ENCODE peak calls at places on chromosomes 5 and 9, in nine cellular contexts. G is adrenal gland, C is GM12892, X is body of pancreas, Y is heart left ventricle, Q is GM12891, K is uterus, S is transverse colon, R is A549. P is an unnamed sample.

GRCh38 chr5:25540628-25541027 is 895.9 kb upstream of the CDH10 start:
- DNase-seq in Q (no peak), Y (no peak), C (no peak), R (no peak), G (no peak), S (no peak), K (no peak), X (no peak), P (no peak)

GRCh38 chr9:124197177-124198095 is 60.3 kb upstream of the NEK6 start:
- DNase-seq in Y (peak), X (no peak), K (no peak), R (no peak), G (no peak), C (peak), S (peak), Q (no peak), P (peak)

GRCh38 chr9:117374076-117374740 is 40.6 kb downstream of the ASTN2 start:
- DNase-seq in Q (no peak), Y (no peak), X (no peak), G (no peak), C (no peak), K (no peak), S (no peak), R (no peak), P (no peak)

GRCh38 chr5:668299-668995 is 24.7 kb downstream of the TPPP start:
- DNase-seq in Y (peak), Q (no peak), K (no peak), C (no peak), G (no peak), R (no peak), S (no peak), X (no peak), P (no peak)

GRCh38 chr9:36148652-36149051 is 12.1 kb downstream of the GLIPR2 start:
- DNase-seq in C (peak), Y (peak), K (peak), R (peak), S (peak), G (peak), Q (no peak), X (peak), P (peak)

GRCh38 chr5:40383719-40384651 is 295.7 kb upstream of the PTGER4 start:
- DNase-seq in K (no peak), R (peak), G (no peak), S (no peak), X (no peak), Y (no peak), C (no peak), Q (no peak), P (no peak)

GRCh38 chr5:59503223-59503622 is 390.3 kb downstream of the PDE4D start:
- DNase-seq in G (no peak), R (no peak), C (no peak), S (no peak), Y (no peak), X (no peak), Q (no peak), K (no peak), P (no peak)

GRCh38 chr5:168793844-168794837 is 215.0 kb upstream of the PANK3 start:
- DNase-seq in C (no peak), X (no peak), K (peak), G (peak), Y (no peak), S (no peak), R (peak), Q (no peak), P (peak)

GRCh38 chr9:119272500-119273211 is 96.6 kb downstream of the BRINP1 start:
- DNase-seq in S (no peak), X (no peak), Y (no peak), K (no peak), R (no peak), G (no peak), Q (no peak), C (no peak), P (no peak)

GRCh38 chr5:122713026-122713425 is 61.9 kb upstream of the SNX2 start:
- DNase-seq in Y (no peak), C (no peak), S (no peak), Q (no peak), G (no peak), R (no peak), K (no peak), X (no peak), P (no peak)

GRCh38 chr5:180208435-180209081 is 453 bp downstream of the RASGEF1C start:
- DNase-seq in C (no peak), Y (no peak), G (peak), Q (peak), K (no peak), R (peak), S (no peak), X (peak), P (no peak)

GRCh38 chr5:56085205-56085604 is 90.4 kb upstream of the IL6ST start:
- DNase-seq in C (no peak), Y (no peak), K (no peak), Q (no peak), S (no peak), X (no peak), G (no peak), R (no peak), P (no peak)

GRCh38 chr5:151293624-151294023 is 9.9 kb downstream of the SLC36A3 start:
- DNase-seq in R (no peak), S (no peak), C (no peak), Q (no peak), G (no peak), X (no peak), Y (no peak), K (no peak), P (no peak)

GRCh38 chr9:128470560-128470959 is 14.8 kb downstream of the ODF2 start:
- DNase-seq in G (no peak), C (no peak), R (no peak), X (no peak), K (no peak), S (no peak), Q (no peak), Y (no peak), P (no peak)

GRCh38 chr9:32992596-32993238 is 8.7 kb downstream of the APTX start:
- DNase-seq in G (no peak), S (no peak), C (no peak), K (no peak), R (no peak), X (no peak), Y (no peak), Q (no peak), P (no peak)

GRCh38 chr5:181223729-181224389 is 778 bp downstream of the TRIM41 start:
- DNase-seq in S (no peak), G (no peak), R (no peak), C (no peak), Q (no peak), X (peak), Y (peak), K (no peak), P (no peak)

GRCh38 chr9:13478235-13478634 is 198.7 kb upstream of the MPDZ start:
- DNase-seq in S (no peak), G (no peak), X (no peak), C (no peak), R (no peak), Q (no peak), K (no peak), Y (no peak), P (no peak)

GRCh38 chr9:23219471-23219870 is 606.6 kb downstream of the ELAVL2 start:
- DNase-seq in S (no peak), C (no peak), R (no peak), G (no peak), K (no peak), Q (no peak), Y (no peak), X (no peak), P (no peak)

GRCh38 chr9:116202219-116202912 is 48.8 kb downstream of the PAPPA start:
- DNase-seq in C (no peak), Y (no peak), K (no peak), R (no peak), X (no peak), Q (no peak), S (no peak), G (no peak), P (no peak)

GRCh38 chr9:107637421-107638420 is 148.2 kb upstream of the KLF4 start:
- DNase-seq in R (peak), C (peak), X (peak), S (peak), G (peak), K (peak), Y (peak), Q (no peak), P (no peak)
- TF ChIP-seq POLR2A in R (no peak), C (no peak), X (peak), S (peak), G (peak), K (peak), Y (peak), Q (no peak), P (no peak)

GRCh38 chr9:37437010-37437409 is 14.5 kb downstream of the GRHPR start:
- DNase-seq in S (no peak), C (no peak), K (no peak), R (no peak), X (no peak), Q (no peak), Y (no peak), G (no peak), P (no peak)
- TF ChIP-seq POLR2A in S (no peak), C (no peak), K (no peak), R (no peak), X (no peak), Q (no peak), Y (no peak), G (no peak), P (no peak)

GRCh38 chr9:4837126-4837767 is 44.5 kb downstream of the RCL1 start:
- DNase-seq in Q (no peak), X (no peak), Y (no peak), K (no peak), S (no peak), R (no peak), G (no peak), C (no peak), P (no peak)

GRCh38 chr9:4837768-4838546 is 45.2 kb downstream of the RCL1 start:
- DNase-seq in G (no peak), X (no peak), R (no peak), K (no peak), C (no peak), Q (no peak), S (no peak), Y (no peak), P (no peak)

GRCh38 chr9:4840018-4840417 is 47.3 kb downstream of the RCL1 start:
- DNase-seq in C (no peak), Y (no peak), K (no peak), R (no peak), G (no peak), X (no peak), S (no peak), Q (no peak), P (no peak)

GRCh38 chr9:4842213-4842612 is 49.5 kb downstream of the RCL1 start:
- DNase-seq in K (no peak), X (no peak), Y (no peak), S (no peak), C (no peak), G (no peak), Q (no peak), R (no peak), P (no peak)

GRCh38 chr9:4839470-4839912 is 46.7 kb downstream of the RCL1 start:
- DNase-seq in Q (no peak), G (no peak), K (no peak), S (no peak), R (no peak), X (no peak), C (no peak), Y (no peak), P (no peak)
- TF ChIP-seq POLR2A in Q (no peak), G (no peak), K (no peak), S (no peak), R (no peak), X (no peak), C (no peak), Y (no peak), P (no peak)

GRCh38 chr5:139343476-139343875 is 1.8 kb downstream of the PAIP2 start:
- DNase-seq in K (no peak), R (no peak), G (no peak), X (no peak), Q (no peak), S (no peak), Y (no peak), C (no peak), P (no peak)

GRCh38 chr5:139340051-139340450 is 1.6 kb upstream of the PAIP2 start:
- DNase-seq in Q (no peak), S (no peak), R (no peak), C (no peak), G (no peak), K (no peak), Y (no peak), X (no peak), P (no peak)

GRCh38 chr5:139341187-139341688 is 416 bp upstream of the PAIP2 start:
- DNase-seq in Q (no peak), R (no peak), G (no peak), S (no peak), K (no peak), Y (no peak), C (no peak), X (no peak), P (no peak)

GRCh38 chr5:139342423-139342723 is 719 bp downstream of the PAIP2 start:
- DNase-seq in K (no peak), G (no peak), X (no peak), C (peak), Q (peak), S (no peak), R (no peak), Y (no peak), P (no peak)

GRCh38 chr5:139341689-139342422 is at the start of gene PAIP2:
- DNase-seq in K (peak), Q (peak), X (peak), C (peak), G (peak), S (peak), R (peak), Y (peak), P (peak)
- TF ChIP-seq POLR2A in K (peak), Q (peak), X (peak), C (peak), G (peak), S (peak), R (peak), Y (peak), P (peak)

GRCh38 chr9:121607434-121608248 is 43.8 kb upstream of the DAB2IP start:
- DNase-seq in R (peak), Y (peak), G (peak), S (no peak), X (no peak), C (no peak), K (peak), Q (no peak), P (no peak)
- TF ChIP-seq POLR2A in R (no peak), Y (no peak), G (no peak), S (no peak), X (no peak), C (no peak), K (no peak), Q (no peak), P (no peak)